ENCODE peak calls at places on chromosomes 6 and 20, in four cellular contexts. H is tibial artery; O is A549; W is CD4-positive, alpha-beta memory T cell. Y is an unnamed sample.
A peak's percentile ranks its signal among the peaks of the same experiment; 100 is the strongest.

GRCh38 chr6:75802366-75802765 is 53.3 kb downstream of the MYO6 start:
- DNase-seq in O (no peak), H (no peak), W (no peak), Y (no peak)

GRCh38 chr6:162389353-162390085 is 338.0 kb downstream of the PRKN start:
- DNase-seq in H (no peak), O (no peak), W (no peak), Y (no peak)

GRCh38 chr6:166930354-166930891 is 25.9 kb downstream of the RNASET2 start:
- DNase-seq in H (no peak), O (no peak), W (no peak), Y (no peak)

GRCh38 chr6:118283759-118284158 is 264.3 kb upstream of the PLN start:
- DNase-seq in H (no peak), W (peak; percentile 51), O (peak; percentile 46), Y (no peak)

GRCh38 chr20:62219992-62220665 is at the start of gene HRH3:
- DNase-seq in H (no peak), W (peak; percentile 43), O (no peak), Y (no peak)

GRCh38 chr6:141848029-141848890 is 284.5 kb upstream of the GJE1 start:
- DNase-seq in W (peak; percentile 59), O (no peak), H (no peak), Y (no peak)

GRCh38 chr6:28977351-28978136 is 27.6 kb downstream of the ZNF311 start:
- DNase-seq in W (no peak), O (no peak), H (no peak), Y (no peak)

GRCh38 chr6:11144393-11144829 is 32.9 kb upstream of the ERVFRD-1 start:
- DNase-seq in O (peak; percentile 88), W (peak; percentile 64), H (peak; percentile 85), Y (peak; percentile 63)

GRCh38 chr6:35611235-35611634 is 77.5 kb downstream of the FKBP5 start:
- DNase-seq in W (peak; percentile 36), O (no peak), H (no peak), Y (no peak)

GRCh38 chr6:45436544-45437440 is 59.1 kb upstream of the SUPT3H start:
- DNase-seq in W (peak; percentile 32), O (no peak), H (no peak), Y (no peak)

GRCh38 chr6:42778072-42778471 is 3.8 kb upstream of the BICRAL start:
- DNase-seq in W (no peak), O (no peak), H (no peak), Y (no peak)

GRCh38 chr6:44495036-44495901 is 107.8 kb downstream of the CDC5L start:
- DNase-seq in W (no peak), H (no peak), O (no peak), Y (no peak)

GRCh38 chr6:129209355-129209754 is 326.4 kb downstream of the LAMA2 start:
- DNase-seq in O (no peak), H (no peak), W (no peak), Y (no peak)

GRCh38 chr20:52497731-52498130 is 306.2 kb upstream of the ZFP64 start:
- DNase-seq in W (no peak), H (no peak), O (no peak), Y (no peak)

GRCh38 chr20:4283011-4283410 is 267.7 kb upstream of the RNF24 start:
- DNase-seq in W (no peak), O (no peak), H (no peak), Y (no peak)

GRCh38 chr20:31740208-31740607 is 1.1 kb downstream of the TPX2 start:
- DNase-seq in O (no peak), H (no peak), W (no peak), Y (no peak)

GRCh38 chr6:16711551-16712249 is 49.6 kb downstream of the ATXN1 start:
- DNase-seq in W (peak; percentile 66), H (no peak), O (peak; percentile 86), Y (no peak)

GRCh38 chr6:12114055-12114503 is 102.0 kb downstream of the HIVEP1 start:
- DNase-seq in O (no peak), H (no peak), W (no peak), Y (no peak)

GRCh38 chr6:130452336-130452735 is 86.5 kb downstream of the TMEM200A start:
- DNase-seq in H (no peak), O (no peak), W (no peak), Y (no peak)

GRCh38 chr6:38415231-38416005 is 224.3 kb downstream of the BTBD9 start:
- DNase-seq in H (no peak), O (no peak), W (no peak), Y (no peak)

GRCh38 chr6:160974304-160974771 is 17.2 kb upstream of the MAP3K4 start:
- DNase-seq in H (peak; percentile 73), W (no peak), O (no peak), Y (no peak)

GRCh38 chr6:82022614-82023102 is 224.9 kb downstream of the IBTK start:
- DNase-seq in H (no peak), W (no peak), O (peak; percentile 58), Y (no peak)

GRCh38 chr6:33271608-33272357 is at the start of the genes RPS18 and VPS52:
- DNase-seq in O (peak; percentile 99), W (peak; percentile 96), H (peak; percentile 96), Y (peak; percentile 96)

GRCh38 chr6:166670894-166671293 is 43.8 kb upstream of the RPS6KA2 start:
- DNase-seq in O (no peak), W (no peak), H (no peak), Y (no peak)

GRCh38 chr20:23361108-23361650 is 803 bp upstream of the GZF1 start:
- DNase-seq in O (peak; percentile 49), H (no peak), W (no peak), Y (no peak)

GRCh38 chr6:26249709-26249958 is 115.4 kb upstream of the BTN3A2 start:
- DNase-seq in W (peak; percentile 58), H (no peak), O (no peak), Y (no peak)

GRCh38 chr6:5132741-5133140 is 47.6 kb downstream of the PPP1R3G start:
- DNase-seq in H (peak; percentile 71), O (no peak), W (no peak), Y (peak; percentile 33)

GRCh38 chr6:16759181-16759645 is 2.0 kb downstream of the ATXN1 start:
- DNase-seq in H (no peak), O (no peak), W (no peak), Y (no peak)

GRCh38 chr6:4449409-4449808 is 314.0 kb upstream of the ECI2 start:
- DNase-seq in W (no peak), H (no peak), O (no peak), Y (no peak)

GRCh38 chr6:105981002-105981887 is 104.9 kb upstream of the PRDM1 start:
- DNase-seq in O (no peak), W (peak; percentile 38), H (no peak), Y (no peak)

GRCh38 chr6:70404658-70405057 is 8.7 kb upstream of the FAM135A start:
- DNase-seq in H (no peak), O (no peak), W (no peak), Y (no peak)

GRCh38 chr20:62345681-62346370 is 21.3 kb downstream of the LAMA5 start:
- DNase-seq in O (no peak), H (no peak), W (no peak), Y (no peak)

GRCh38 chr20:9311132-9311531 is 203.3 kb upstream of the LAMP5 start:
- DNase-seq in H (no peak), W (no peak), O (no peak), Y (no peak)

DNA sequence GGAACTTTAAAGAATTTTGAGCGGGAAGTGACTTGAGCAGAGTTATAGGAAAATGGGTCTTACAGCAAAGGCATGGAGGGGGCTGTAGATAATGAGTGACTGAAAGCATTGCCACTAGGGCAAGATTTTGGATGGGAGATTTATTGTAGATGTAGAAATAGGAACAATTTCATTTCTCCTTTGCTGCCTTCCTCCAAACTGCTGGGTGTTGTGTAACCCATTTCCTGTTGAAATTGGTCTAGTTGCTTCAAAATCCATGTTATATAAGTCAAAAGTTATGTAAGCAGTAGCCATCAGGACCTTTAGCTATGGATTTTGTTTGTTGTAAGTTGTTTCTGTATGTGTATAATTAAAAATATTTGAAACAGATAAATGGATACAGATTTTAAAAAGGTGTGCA is 11.1 kb downstream of the YWHAB start:
- DNase-seq in O (no peak), H (no peak), W (no peak), Y (no peak)
- H3K27ac ChIP-seq in O (no peak overlapping the region), H (peak overlapping the region; percentile 40), W (no peak overlapping the region), Y (no peak overlapping the region)

DNA sequence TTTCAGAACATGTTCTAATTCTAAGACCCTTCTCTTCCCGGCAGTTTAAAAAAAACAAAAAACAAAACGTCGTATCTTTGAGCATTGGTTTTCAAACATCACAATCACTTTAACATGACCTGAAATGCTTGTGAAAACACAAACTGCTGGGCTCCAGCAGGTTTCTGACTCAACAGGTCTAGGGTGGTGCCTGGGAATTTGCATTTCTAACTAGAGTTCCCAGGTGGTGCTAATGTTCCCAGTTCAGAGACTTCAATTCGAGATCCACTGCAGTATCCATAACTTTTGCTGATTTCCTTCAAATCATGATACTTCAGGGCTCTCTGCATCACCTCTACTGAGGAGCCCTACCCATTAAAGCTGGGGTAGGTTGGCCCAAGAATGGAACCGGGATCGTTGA is 850 bp upstream of the SMPDL3A start:
- DNase-seq in H (no peak), W (no peak), O (no peak), Y (no peak)
- H3K4me1 ChIP-seq in H (peaks cover 4% of the 10 kb centered on the region), W (no peaks in the 10 kb centered on the region), O (peaks cover 14% of the 10 kb centered on the region), Y (peaks cover 2% of the 10 kb centered on the region)

GRCh38 chr20:36460648-36461599 is 80.4 kb upstream of the MYL9 start:
- DNase-seq in H (peak; percentile 96), W (peak; percentile 85), O (peak; percentile 89), Y (peak; percentile 71)
- H3K4me3 ChIP-seq in H (peak overlapping the region; percentile 92), W (peak overlapping the region; percentile 8), O (peak overlapping the region; percentile 98), Y (peak overlapping the region; percentile 41)

GRCh38 chr20:48669946-48670630 is 157.7 kb downstream of the PREX1 start:
- DNase-seq in O (no peak), H (no peak), W (no peak), Y (no peak)
- H3K27ac ChIP-seq in O (no peak overlapping the region), H (no peak overlapping the region), W (no peak overlapping the region), Y (no peak overlapping the region)

GRCh38 chr6:111564482-111564945 is 41.2 kb downstream of the TRAF3IP2 start:
- DNase-seq in O (no peak), W (no peak), H (peak; percentile 88), Y (no peak)

GRCh38 chr6:111566222-111566717 is 39.4 kb downstream of the TRAF3IP2 start:
- DNase-seq in W (no peak), H (no peak), O (no peak), Y (no peak)

GRCh38 chr6:111565316-111566221 is 40.1 kb downstream of the TRAF3IP2 start:
- DNase-seq in W (peak; percentile 18), O (peak; percentile 19), H (no peak), Y (no peak)

GRCh38 chr6:111562271-111562670 is 43.4 kb downstream of the TRAF3IP2 start:
- DNase-seq in H (no peak), O (no peak), W (no peak), Y (no peak)

DNA sequence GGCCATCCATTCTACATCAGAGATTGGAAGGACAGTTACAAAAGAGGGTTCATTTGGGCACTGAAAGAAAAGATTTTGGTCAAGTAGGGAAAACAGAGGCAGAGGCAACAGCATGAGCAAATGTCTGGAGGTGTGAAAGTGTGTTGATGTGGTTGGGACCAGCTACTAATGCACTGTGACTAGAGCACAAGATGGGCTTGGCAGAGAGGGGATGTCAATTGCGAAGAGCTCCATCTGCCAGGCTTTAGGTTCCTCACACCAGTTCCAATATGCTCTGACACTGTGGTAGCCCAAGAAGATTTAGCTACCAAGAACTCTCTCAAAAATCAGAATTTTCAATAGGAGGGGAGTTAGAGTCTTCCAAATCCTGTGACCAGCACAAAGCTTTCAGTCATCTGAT is 42.1 kb downstream of the TRAF3IP2 start:
- DNase-seq in H (no peak), O (no peak), W (no peak), Y (no peak)
- H3K4me1 ChIP-seq in H (peaks cover 45% of the 10 kb centered on the region), O (peaks cover 8% of the 10 kb centered on the region), W (peaks cover 22% of the 10 kb centered on the region), Y (no peaks in the 10 kb centered on the region)

Y was measured in iPS DF 6.9.